ENCODE peak calls at places on chromosome 14, in eight cellular contexts. C is hepatocyte, U is aorta, X is Panc1, I is tibial nerve, R is H9, F is AG04450, J is GM23248. B is an unnamed sample. For H3K27me3, the result is how much of the 10 kb centered on the place peaks cover.

GRCh38 chr14:82190812-82191211 is 657.2 kb upstream of the SEL1L start:
- DNase-seq in X (no peak), C (no peak), J (no peak), U (no peak), F (no peak), I (no peak), R (no peak), B (no peak)

GRCh38 chr14:68535404-68536024 is 257.4 kb downstream of the ZFP36L1 start:
- DNase-seq in R (no peak), X (peak), I (no peak), F (peak), J (peak), U (no peak), C (no peak), B (peak)

GRCh38 chr14:91146661-91147060 is 32.8 kb downstream of the DGLUCY start:
- DNase-seq in X (no peak), J (no peak), R (no peak), I (no peak), C (no peak), U (no peak), F (no peak), B (no peak)

GRCh38 chr14:61730756-61731373 is 31.4 kb upstream of the SNAPC1 start:
- DNase-seq in C (no peak), U (no peak), X (no peak), F (no peak), I (no peak), J (no peak), R (no peak), B (peak)

GRCh38 chr14:49621114-49621881 is 699 bp downstream of the MGAT2 start:
- DNase-seq in I (peak), R (peak), C (peak), X (no peak), J (peak), U (peak), F (no peak), B (peak)

GRCh38 chr14:21860172-21860571 is 186.6 kb upstream of the OR4E1 start:
- DNase-seq in R (peak), F (no peak), J (peak), U (no peak), I (no peak), C (no peak), X (no peak), B (peak)

GRCh38 chr14:57150449-57150848 is 118.3 kb downstream of the EXOC5 start:
- DNase-seq in X (no peak), J (no peak), F (no peak), U (no peak), I (no peak), R (no peak), C (no peak), B (no peak)

GRCh38 chr14:67571275-67571990 is 28.6 kb downstream of the PIGH start:
- DNase-seq in U (peak), I (peak), C (peak), F (no peak), J (peak), R (peak), X (peak), B (peak)

GRCh38 chr14:103858063-103858820 is 10.9 kb upstream of the PPP1R13B start:
- DNase-seq in I (no peak), C (no peak), R (peak), X (no peak), U (peak), F (no peak), J (no peak), B (no peak)

GRCh38 chr14:24188251-24189058 is at the start of gene IPO4:
- DNase-seq in I (peak), J (peak), X (peak), U (peak), R (peak), C (peak), F (peak), B (peak)

GRCh38 chr14:101071493-101071891 is 168.0 kb upstream of the RTL1 start:
- DNase-seq in I (peak), X (no peak), U (peak), R (peak), J (no peak), C (peak), F (no peak), B (no peak)

DNA sequence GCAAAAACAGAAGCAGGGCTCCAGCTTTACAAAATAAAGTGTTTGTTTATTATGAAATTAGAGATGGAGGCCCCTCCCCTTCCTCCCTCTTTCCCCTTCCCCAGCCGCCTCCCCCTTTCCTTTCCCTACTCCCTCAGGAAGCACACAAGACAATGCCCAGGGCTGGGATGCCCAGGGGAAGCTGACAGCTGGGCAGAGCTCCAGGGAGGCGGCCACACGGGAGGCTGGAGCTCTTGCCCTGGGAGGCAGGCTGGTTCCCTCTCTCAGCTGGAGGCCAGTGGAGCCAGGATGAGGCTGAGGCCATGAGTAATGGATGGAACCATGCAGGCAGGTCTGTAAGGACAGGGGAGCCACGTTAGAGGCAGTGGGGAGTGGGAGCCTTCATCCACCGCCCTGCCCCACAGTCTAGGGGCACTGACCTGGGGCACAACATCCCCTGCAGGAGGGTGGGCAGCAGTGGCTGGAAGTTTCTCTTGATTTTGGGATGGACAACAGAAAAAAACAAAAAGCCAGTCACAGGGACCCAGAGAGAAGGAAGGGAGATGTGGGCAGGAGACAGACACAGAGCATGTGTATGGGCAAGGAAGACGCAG is 5.1 kb downstream of the PSMB11 start:
- DNase-seq in R (no peak), F (no peak), J (no peak), I (no peak), X (no peak), C (no peak), U (peak), B (peak)
- H3K27ac ChIP-seq in R (no peak), F (no peak), J (no peak), I (no peak), X (no peak), C (no peak), U (no peak), B (no peak)

DNA sequence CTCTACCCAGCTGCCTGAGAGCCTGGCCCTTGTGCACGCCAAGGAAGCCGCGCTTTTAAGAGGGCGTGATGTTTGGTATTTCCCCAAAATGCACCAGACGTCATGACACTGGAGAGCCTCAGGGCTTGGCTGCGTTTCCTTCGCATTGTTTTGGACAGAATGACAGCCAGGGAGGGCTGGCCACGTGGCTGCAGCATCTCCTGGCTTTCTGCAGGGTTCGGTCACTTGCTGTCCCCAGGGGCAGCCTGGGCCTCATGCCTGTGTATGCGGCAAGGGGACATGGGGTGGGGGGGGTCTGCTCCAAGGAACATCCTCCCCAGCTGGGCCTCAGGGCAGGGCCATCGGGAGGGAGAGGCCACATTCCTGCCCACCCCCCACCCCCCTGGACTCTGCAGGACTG is 16.2 kb upstream of the NUDT14 start:
- DNase-seq in X (no peak), C (peak), U (no peak), R (no peak), I (no peak), F (no peak), J (peak), B (peak)
- H3K27me3 ChIP-seq in X (under half), C (under half), U (under half), R (under half), I (half or more), F (under half), J (under half), B (under half)

GRCh38 chr14:100033347-100034052 is 31.7 kb upstream of the EVL start:
- DNase-seq in X (no peak), R (no peak), J (no peak), F (no peak), U (no peak), C (no peak), I (no peak), B (peak)

GRCh38 chr14:100030441-100031153 is 34.6 kb upstream of the EVL start:
- DNase-seq in J (peak), F (peak), X (peak), C (peak), U (no peak), R (no peak), I (no peak), B (peak)

GRCh38 chr14:100032749-100033148 is 32.5 kb upstream of the EVL start:
- DNase-seq in C (no peak), R (no peak), X (no peak), U (no peak), F (no peak), J (no peak), I (no peak), B (no peak)

GRCh38 chr14:100028990-100029677 is 36.1 kb upstream of the EVL start:
- DNase-seq in I (no peak), C (no peak), F (no peak), U (no peak), J (peak), X (no peak), R (no peak), B (peak)

DNA sequence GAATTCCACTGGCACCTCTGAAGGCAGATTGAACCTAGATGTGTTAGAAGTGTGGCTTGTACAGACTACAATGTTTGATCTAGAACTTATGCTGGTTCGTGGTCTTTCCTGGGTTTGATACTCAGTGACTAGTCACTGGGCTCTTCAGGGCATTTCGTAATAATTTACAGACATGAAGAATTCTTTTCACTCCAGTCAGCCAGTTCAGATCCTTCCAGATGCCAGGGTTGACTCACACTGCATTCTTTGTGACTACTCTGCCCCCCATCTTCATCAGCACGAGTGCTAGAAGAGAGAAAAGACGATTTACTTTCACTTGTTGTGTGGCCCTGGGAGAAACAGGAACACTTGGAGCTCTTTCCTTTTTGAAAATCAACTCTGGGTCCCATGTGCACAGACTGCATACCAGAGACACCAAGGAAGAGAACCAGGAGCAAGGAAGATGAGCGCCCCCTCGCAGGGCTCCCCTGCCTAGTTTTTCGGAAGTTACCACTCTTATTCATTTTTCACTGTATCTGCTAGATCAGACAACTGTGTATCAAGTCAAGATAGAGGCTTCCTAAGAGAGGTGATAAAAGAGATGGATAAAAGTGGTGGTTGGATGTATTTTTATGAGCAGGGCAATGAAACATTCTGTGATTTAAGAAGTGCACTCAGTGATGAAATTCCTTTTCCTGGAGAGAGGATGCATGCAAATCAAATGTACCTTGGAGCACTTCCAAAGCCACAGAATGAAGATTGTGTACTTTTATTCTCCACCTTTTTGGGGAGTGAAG is 33.5 kb upstream of the EVL start:
- DNase-seq in R (no peak), F (peak), I (peak), U (no peak), X (peak), C (peak), J (peak), B (peak)
- H3K27ac ChIP-seq in R (no peak), F (peak), I (peak), U (peak), X (peak), C (peak), J (peak), B (peak)

DNA sequence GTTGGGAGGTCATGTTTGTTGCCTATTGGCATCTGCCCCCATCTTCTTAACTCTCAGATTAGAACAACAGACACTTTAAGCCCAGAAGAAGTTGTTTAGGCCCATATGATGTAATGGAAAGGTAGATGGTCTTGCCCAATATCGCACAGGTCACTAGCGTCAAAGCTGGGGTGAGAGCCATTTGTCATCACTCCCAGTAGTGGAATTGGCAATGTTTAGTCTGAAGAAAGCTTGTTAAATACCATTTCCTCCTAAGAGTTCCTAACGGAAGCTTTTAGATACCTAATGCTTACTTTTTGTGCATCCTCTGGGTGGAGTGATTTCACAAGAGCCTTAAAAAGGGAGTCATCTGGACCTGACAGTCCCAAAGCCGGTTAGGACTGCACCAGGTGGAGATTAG is 125.4 kb downstream of the DACT1 start:
- DNase-seq in C (no peak), U (no peak), J (no peak), R (no peak), I (no peak), X (no peak), F (no peak), B (no peak)
- H3K27me3 ChIP-seq in C (under half), U (under half), J (under half), R (under half), I (under half), X (under half), F (under half), B (under half)

GRCh38 chr14:55117816-55118441 is 11.1 kb upstream of the LGALS3 start:
- DNase-seq in C (no peak), X (no peak), R (no peak), J (peak), U (no peak), F (no peak), I (no peak), B (no peak)
- H3K27ac ChIP-seq in C (peak), X (peak), R (no peak), J (no peak), U (no peak), F (no peak), I (peak), B (no peak)

GRCh38 chr14:90062852-90063539 is 1.2 kb downstream of the KCNK13 start:
- DNase-seq in F (no peak), I (no peak), J (no peak), X (no peak), R (no peak), C (no peak), U (no peak), B (no peak)

GRCh38 chr14:90061849-90062794 is at the start of gene KCNK13:
- DNase-seq in R (peak), I (no peak), C (peak), F (no peak), U (no peak), J (peak), X (no peak), B (peak)

GRCh38 chr14:90060965-90061848 is 587 bp upstream of the KCNK13 start:
- DNase-seq in F (no peak), U (no peak), C (no peak), X (no peak), J (peak), I (no peak), R (peak), B (no peak)

GRCh38 chr14:90058876-90059458 is 2.8 kb upstream of the KCNK13 start:
- DNase-seq in J (no peak), I (no peak), C (no peak), R (no peak), X (no peak), F (no peak), U (no peak), B (no peak)

GRCh38 chr14:90060312-90060964 is 1.4 kb upstream of the KCNK13 start:
- DNase-seq in R (peak), U (peak), I (no peak), J (peak), X (no peak), F (no peak), C (peak), B (peak)
- H3K27me3 ChIP-seq in R (under half), U (under half), I (half or more), J (half or more), X (under half), F (half or more), C (half or more), B (under half)

GRCh38 chr14:32381869-32382268 is 52.8 kb downstream of the AKAP6 start:
- DNase-seq in C (no peak), F (no peak), U (no peak), I (no peak), J (peak), X (no peak), R (no peak), B (peak)
- H3K27ac ChIP-seq in C (no peak), F (no peak), U (no peak), I (no peak), J (no peak), X (no peak), R (no peak), B (no peak)

GRCh38 chr14:76759589-76759988 is 1.7 kb upstream of the VASH1 start:
- DNase-seq in X (no peak), U (no peak), J (no peak), R (peak), I (no peak), F (no peak), C (peak), B (no peak)

GRCh38 chr14:76762617-76763361 is 1.5 kb downstream of the VASH1 start:
- DNase-seq in X (no peak), F (no peak), J (peak), U (peak), R (peak), C (no peak), I (no peak), B (no peak)

GRCh38 chr14:76760331-76761197 is 704 bp upstream of the VASH1 start:
- DNase-seq in F (no peak), J (no peak), I (no peak), U (peak), X (no peak), C (no peak), R (peak), B (no peak)

GRCh38 chr14:76761849-76762616 is 765 bp downstream of the VASH1 start:
- DNase-seq in I (no peak), X (no peak), C (no peak), U (peak), J (peak), F (no peak), R (peak), B (no peak)

DNA sequence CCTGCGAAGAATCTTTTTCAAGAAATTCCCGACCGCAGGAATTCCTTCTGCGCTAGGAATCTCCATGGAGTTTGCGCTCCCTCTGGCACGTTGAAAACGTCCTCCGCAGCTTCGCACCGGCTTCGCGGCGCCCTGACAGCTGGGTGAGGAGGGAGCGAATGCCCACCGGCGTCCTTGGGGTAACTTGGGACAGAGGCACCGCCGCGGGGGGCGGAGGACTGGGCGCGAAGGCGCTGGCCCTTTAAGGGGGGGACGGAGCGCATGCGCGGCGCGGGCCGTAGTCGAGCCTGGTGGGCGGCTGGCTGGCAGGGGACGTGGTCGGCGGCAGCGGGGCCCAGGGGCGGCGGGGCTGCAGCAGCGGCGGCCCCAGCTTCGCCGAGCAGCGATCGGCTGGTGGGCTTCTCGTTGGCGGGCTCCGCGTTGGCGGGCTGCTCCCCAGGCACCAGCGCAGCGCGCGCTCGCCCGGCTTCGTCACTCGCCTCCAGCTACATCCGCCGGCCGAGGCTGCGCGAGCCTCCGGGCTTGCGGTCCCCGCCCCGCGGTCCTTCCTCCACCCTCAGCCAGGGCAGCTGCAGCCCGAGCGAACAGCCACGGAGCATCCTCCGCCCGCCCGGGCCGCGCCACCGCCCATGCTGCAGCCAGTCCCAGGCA is at the start of gene VASH1:
- DNase-seq in I (no peak), C (peak), J (peak), F (peak), X (no peak), R (peak), U (peak), B (peak)
- H3K27me3 ChIP-seq in I (under half), C (under half), J (under half), F (under half), X (under half), R (under half), U (under half), B (under half)

DNA sequence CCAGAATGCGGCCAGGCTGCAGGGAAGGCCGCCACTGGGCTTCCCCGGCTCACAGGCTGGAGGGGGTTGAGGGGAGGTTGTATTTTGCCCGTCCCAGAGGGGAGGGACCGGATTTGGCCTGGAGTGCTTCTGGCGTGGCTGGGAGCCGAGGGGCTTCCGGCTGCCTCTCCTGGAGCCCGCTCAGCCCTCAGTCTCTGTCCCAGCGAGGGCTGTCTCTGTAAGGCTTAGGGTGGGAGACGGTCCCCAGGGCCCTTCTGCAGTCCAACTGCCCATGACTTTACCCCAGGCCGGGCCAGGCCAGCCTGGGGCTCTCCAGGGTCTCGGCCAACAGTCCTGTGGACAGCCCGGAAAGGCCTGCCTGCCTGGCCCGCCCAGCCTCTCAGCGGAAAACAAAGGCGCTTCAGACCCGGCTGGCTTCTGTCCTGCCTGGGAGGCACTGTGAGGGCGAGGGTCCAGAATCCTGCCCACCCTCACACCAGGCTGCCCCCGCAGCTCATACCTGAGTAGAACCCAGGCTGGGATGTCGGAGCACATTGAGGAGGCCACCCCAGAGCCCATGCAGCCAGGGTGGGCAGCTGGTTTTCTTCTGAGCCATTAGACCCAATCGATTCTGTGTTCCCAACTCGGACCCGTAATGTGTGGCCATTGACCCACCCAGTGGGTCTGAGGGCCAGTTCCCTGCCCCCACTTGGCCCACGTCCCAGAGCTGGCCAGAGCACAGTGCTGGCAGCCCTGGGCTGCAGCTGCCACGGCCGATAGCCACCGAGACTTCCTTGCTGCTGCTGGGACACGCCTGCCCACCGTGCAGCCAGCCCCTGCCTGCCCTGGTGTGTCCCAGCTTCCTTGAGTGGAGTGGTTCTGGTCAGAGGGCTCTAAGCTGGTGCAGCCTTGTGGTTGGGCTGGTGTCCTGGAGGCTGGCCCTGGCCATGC is 1.6 kb downstream of the CRIP2 start:
- DNase-seq in X (no peak), R (peak), I (no peak), F (no peak), U (no peak), J (peak), C (no peak), B (peak)
- H3K27ac ChIP-seq in X (peak), R (no peak), I (peak), F (peak), U (peak), J (peak), C (no peak), B (peak)

B was measured in PC-3.